ENCODE peak calls at places on chromosomes 5 and 9, in four cellular contexts. J is mucosa of descending colon, I is right cardiac atrium, O is colonic mucosa. E is an unnamed sample.

GRCh38 chr5:170538970-170539586 is 35.3 kb downstream of the KCNIP1 start:
- DNase-seq in J (no peak), I (no peak), O (no peak), E (no peak)

GRCh38 chr5:95081500-95082355 is 203.2 kb downstream of the MCTP1 start:
- DNase-seq in J (peak; percentile 33), I (peak; percentile 20), O (no peak), E (peak; percentile 20)

GRCh38 chr5:6634788-6635430 is 1.7 kb downstream of the SRD5A1 start:
- DNase-seq in J (no peak), I (no peak), O (no peak), E (no peak)

GRCh38 chr9:112112519-112112918 is 62.6 kb downstream of the SUSD1 start:
- DNase-seq in J (no peak), I (no peak), O (peak; percentile 4), E (no peak)

GRCh38 chr9:15416880-15417279 is 5.8 kb upstream of the SNAPC3 start:
- DNase-seq in J (peak; percentile 84), I (no peak), O (peak; percentile 69), E (peak; percentile 68)

GRCh38 chr9:133883356-133883755 is 108.8 kb downstream of the VAV2 start:
- DNase-seq in J (no peak), I (no peak), O (no peak), E (no peak)

GRCh38 chr9:129720181-129720864 is 32.5 kb downstream of the PTGES start:
- DNase-seq in J (no peak), I (no peak), O (no peak), E (no peak)

GRCh38 chr9:70590264-70590646 is 175.8 kb upstream of the KLF9 start:
- DNase-seq in J (no peak), I (no peak), O (no peak), E (no peak)

GRCh38 chr9:69719368-69719767 is 40.4 kb downstream of the PTAR1 start:
- DNase-seq in J (no peak), I (no peak), O (no peak), E (no peak)

GRCh38 chr9:84315278-84315877 is 25.2 kb downstream of the SLC28A3 start:
- DNase-seq in J (peak; percentile 78), I (peak; percentile 36), O (peak; percentile 65), E (peak; percentile 54)

GRCh38 chr5:35436441-35437057 is 181.1 kb upstream of the SPEF2 start:
- DNase-seq in J (peak; percentile 57), I (no peak), O (peak; percentile 38), E (peak; percentile 59)

GRCh38 chr9:98429613-98430012 is 174.2 kb upstream of the TBC1D2 start:
- DNase-seq in J (no peak), I (no peak), O (no peak), E (no peak)

GRCh38 chr5:131679911-131680310 is 44.9 kb upstream of the RAPGEF6 start:
- DNase-seq in J (no peak), I (no peak), O (no peak), E (no peak)

GRCh38 chr5:171672556-171672955 is 113.1 kb upstream of the SMIM23 start:
- DNase-seq in J (no peak), I (no peak), O (no peak), E (no peak)

GRCh38 chr5:134195666-134196065 is 18.9 kb upstream of the SKP1 start:
- DNase-seq in J (no peak), I (no peak), O (no peak), E (no peak)

GRCh38 chr9:88754452-88754851 is 219.5 kb downstream of the NXNL2 start:
- DNase-seq in J (no peak), I (no peak), O (no peak), E (no peak)

GRCh38 chr5:1521054-1521453 is 2.7 kb downstream of the LPCAT1 start:
- DNase-seq in J (peak; percentile 0), I (no peak), O (no peak), E (peak; percentile 1)

GRCh38 chr5:142324377-142324870 is 397 bp downstream of the SPRY4 start:
- DNase-seq in J (peak; percentile 43), I (peak; percentile 42), O (no peak), E (peak; percentile 21)

GRCh38 chr5:28927559-28928326 is 1889.4 kb upstream of the CDH9 start:
- DNase-seq in J (no peak), I (no peak), O (no peak), E (no peak)

GRCh38 chr9:1980387-1980786 is 34.8 kb upstream of the SMARCA2 start:
- DNase-seq in J (no peak), I (no peak), O (no peak), E (no peak)

GRCh38 chr9:121557581-121558422 is 58.2 kb upstream of the GGTA1 start:
- DNase-seq in J (peak; percentile 42), I (peak; percentile 75), O (peak; percentile 44), E (peak; percentile 77)

GRCh38 chr5:7518947-7519560 is 123.1 kb downstream of the ADCY2 start:
- DNase-seq in J (no peak), I (no peak), O (no peak), E (no peak)

GRCh38 chr5:180598316-180598701 is 7.0 kb upstream of the SCGB3A1 start:
- DNase-seq in J (no peak), I (no peak), O (no peak), E (no peak)

GRCh38 chr9:120439147-120439546 is 140.8 kb downstream of the CDK5RAP2 start:
- DNase-seq in J (no peak), I (no peak), O (no peak), E (no peak)

GRCh38 chr9:118449554-118449953 is 745.4 kb downstream of the TLR4 start:
- DNase-seq in J (no peak), I (no peak), O (no peak), E (no peak)

GRCh38 chr5:132023258-132024116 is 12.0 kb upstream of the ACSL6 start:
- DNase-seq in J (no peak), I (no peak), O (no peak), E (no peak)

GRCh38 chr5:88690619-88691560 is 192.1 kb downstream of the MEF2C start:
- DNase-seq in J (peak; percentile 78), I (peak; percentile 63), O (peak; percentile 70), E (peak; percentile 77)

GRCh38 chr9:125446581-125447094 is 185.0 kb downstream of the GAPVD1 start:
- DNase-seq in J (no peak), I (no peak), O (no peak), E (no peak)

GRCh38 chr9:84754896-84755295 is 85.4 kb downstream of the NTRK2 start:
- DNase-seq in J (no peak), I (no peak), O (no peak), E (no peak)

GRCh38 chr5:32098806-32099435 is 75.2 kb downstream of the GOLPH3 start:
- DNase-seq in J (no peak), I (no peak), O (no peak), E (no peak)

GRCh38 chr5:137696481-137696880 is 39.4 kb downstream of the KLHL3 start:
- DNase-seq in J (no peak), I (no peak), O (no peak), E (no peak)

DNA sequence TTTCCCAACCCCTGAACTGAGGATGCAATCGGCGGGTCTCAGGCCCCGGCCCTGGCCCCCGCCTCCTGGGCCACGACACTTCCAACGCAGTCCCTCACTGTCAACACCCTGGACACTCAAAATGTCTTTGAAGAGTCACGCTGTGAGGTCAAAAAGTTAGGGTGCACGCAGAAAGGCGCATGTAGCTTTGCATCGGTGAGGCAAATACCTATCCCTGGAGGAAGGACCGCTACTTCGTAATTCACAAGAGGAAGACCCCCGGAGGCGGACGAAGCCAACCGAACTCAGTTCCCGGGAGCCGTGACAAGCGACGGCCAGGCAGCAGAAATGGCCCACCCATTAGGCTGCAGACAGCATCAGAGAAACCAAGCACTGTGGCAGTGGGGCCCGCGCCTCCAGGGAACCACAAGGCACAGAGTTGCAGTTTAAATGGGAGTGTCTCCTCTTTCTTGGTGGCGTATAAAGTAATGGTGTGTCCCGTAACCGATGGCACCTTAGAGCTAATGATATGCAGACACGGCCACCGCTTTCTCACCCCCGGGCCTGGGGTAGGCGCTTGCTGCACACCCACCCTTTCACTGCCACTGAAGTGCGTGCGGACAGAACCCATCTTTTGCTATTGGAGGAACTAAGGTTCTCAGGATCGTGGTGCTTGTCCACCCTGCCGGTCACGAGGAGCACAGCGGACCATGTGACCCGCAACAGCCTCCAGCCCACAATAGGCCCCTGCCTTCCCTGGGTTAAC is 9.0 kb downstream of the ADAMTS2 start:
- DNase-seq in J (no peak), I (no peak), O (no peak), E (no peak)
- H3K4me1 ChIP-seq in J (no peaks in the 10 kb centered on the region), I (no peaks in the 10 kb centered on the region), O (no peaks in the 10 kb centered on the region), E (no peaks in the 10 kb centered on the region)

GRCh38 chr5:135244620-135245021 is 154.4 kb downstream of the MACROH2A1 start:
- DNase-seq in J (no peak), I (no peak), O (peak; percentile 14), E (no peak)

GRCh38 chr5:135245521-135246499 is 153.2 kb downstream of the MACROH2A1 start:
- DNase-seq in J (peak; percentile 1), I (no peak), O (peak; percentile 14), E (no peak)

GRCh38 chr5:135246923-135247795 is 151.9 kb downstream of the MACROH2A1 start:
- DNase-seq in J (no peak), I (no peak), O (peak; percentile 17), E (no peak)

GRCh38 chr5:135248801-135249231 is 150.2 kb downstream of the MACROH2A1 start:
- DNase-seq in J (no peak), I (no peak), O (peak; percentile 12), E (no peak)

GRCh38 chr5:135246605-135246922 is 152.5 kb downstream of the MACROH2A1 start:
- DNase-seq in J (no peak), I (no peak), O (peak; percentile 13), E (no peak)
- H3K4me1 ChIP-seq in J (no peaks in the 10 kb centered on the region), I (peaks cover 11% of the 10 kb centered on the region), O (no peaks in the 10 kb centered on the region), E (no peaks in the 10 kb centered on the region)

GRCh38 chr9:93196095-93197055 is 12.4 kb downstream of the WNK2 start:
- DNase-seq in J (peak; percentile 40), I (no peak), O (peak; percentile 48), E (peak; percentile 10)

GRCh38 chr9:93193373-93193725 is 9.4 kb downstream of the WNK2 start:
- DNase-seq in J (peak; percentile 82), I (no peak), O (peak; percentile 85), E (peak; percentile 91)

GRCh38 chr9:93192721-93193372 is 8.9 kb downstream of the WNK2 start:
- DNase-seq in J (peak; percentile 17), I (no peak), O (peak; percentile 28), E (no peak)

GRCh38 chr9:93194584-93194983 is 10.6 kb downstream of the WNK2 start:
- DNase-seq in J (peak; percentile 69), I (no peak), O (peak; percentile 45), E (no peak)

DNA sequence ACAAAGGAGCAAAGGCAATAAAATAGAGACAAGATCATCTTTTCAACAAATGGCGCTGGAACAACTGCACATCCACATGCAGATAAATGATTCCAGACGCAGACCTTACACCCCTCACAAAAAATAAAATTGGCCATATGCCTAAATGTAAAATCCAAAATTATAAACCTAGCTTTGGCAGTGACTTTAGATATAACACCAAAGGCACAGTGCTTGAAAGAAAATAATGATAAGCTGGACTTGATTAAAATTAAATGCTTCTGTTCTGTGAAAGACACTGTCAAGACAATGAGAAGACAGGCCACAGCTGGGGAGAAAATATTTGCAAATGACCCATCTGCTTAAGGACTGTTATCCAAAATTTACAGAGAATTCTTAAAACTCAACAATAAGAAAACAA is 10.0 kb downstream of the WNK2 start:
- DNase-seq in J (no peak), I (no peak), O (no peak), E (no peak)
- H3K4me1 ChIP-seq in J (peaks cover 42% of the 10 kb centered on the region), I (peaks cover 3% of the 10 kb centered on the region), O (peaks cover 26% of the 10 kb centered on the region), E (peaks cover 91% of the 10 kb centered on the region)

DNA sequence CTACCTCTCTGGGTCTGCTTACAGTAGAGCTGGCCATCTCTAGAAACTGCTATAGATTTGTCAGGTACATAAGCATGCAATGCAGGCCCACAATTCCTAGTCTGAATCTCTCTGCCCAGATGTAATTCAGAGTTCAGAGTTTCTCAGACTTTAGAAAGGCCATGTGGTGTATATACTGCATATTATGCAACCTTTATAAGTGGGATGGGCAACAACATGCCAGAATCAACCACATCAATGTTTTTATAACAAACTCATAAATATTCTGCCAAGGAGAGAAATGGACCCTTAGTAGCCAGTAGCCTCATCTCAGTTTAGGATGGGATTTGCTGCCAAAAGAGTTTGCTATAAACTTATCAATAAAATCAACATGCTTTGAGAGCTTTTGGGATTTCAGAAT is 78.8 kb downstream of the SLC1A1 start:
- DNase-seq in J (no peak), I (no peak), O (no peak), E (no peak)
- H3K4me1 ChIP-seq in J (no peaks in the 10 kb centered on the region), I (no peaks in the 10 kb centered on the region), O (no peaks in the 10 kb centered on the region), E (no peaks in the 10 kb centered on the region)

E was measured in body of pancreas.